ENCODE peak calls at places on chromosome 15, in four cellular contexts. Y, J, E and K are unnamed samples.

GRCh38 chr15:51312754-51313390 is 25.5 kb downstream of the CYP19A1 start:
- DNase-seq in J (no peak), Y (no peak), E (no peak), K (no peak)

GRCh38 chr15:77024273-77025065 is 29.5 kb downstream of the PSTPIP1 start:
- DNase-seq in J (peak), E (peak), Y (peak), K (peak)

GRCh38 chr15:65953622-65954021 is 84.3 kb downstream of the RAB11A start:
- DNase-seq in Y (no peak), E (no peak), J (no peak), K (no peak)

GRCh38 chr15:38829086-38829485 is 264.5 kb upstream of the RASGRP1 start:
- DNase-seq in J (no peak), E (no peak), Y (no peak), K (no peak)

GRCh38 chr15:43086551-43086950 is 19.3 kb downstream of the UBR1 start:
- DNase-seq in E (no peak), J (no peak), Y (no peak), K (no peak)

GRCh38 chr15:28975766-28976179 is 90.0 kb downstream of the APBA2 start:
- DNase-seq in J (peak), Y (peak), E (peak), K (peak)

GRCh38 chr15:42401544-42402478 is 42.5 kb downstream of the CAPN3 start:
- DNase-seq in E (no peak), Y (no peak), J (no peak), K (peak)

GRCh38 chr15:98865397-98866339 is 141.9 kb downstream of the PGPEP1L start:
- DNase-seq in E (peak), J (peak), Y (peak), K (no peak)

GRCh38 chr15:40819048-40819447 is 9.5 kb downstream of the PPP1R14D start:
- DNase-seq in E (no peak), Y (no peak), J (no peak), K (no peak)